ENCODE peak calls at places on chromosomes 7 and 10, in four cellular contexts. D is HepG2, T is HEK293T, U is K562. X is an unnamed sample.

GRCh38 chr10:78717200-78717599 is 351.6 kb upstream of the ZMIZ1 start:
- DNase-seq in D (no peak), T (no peak), U (no peak), X (no peak)

GRCh38 chr7:2929321-2930201 is 85.5 kb upstream of the GNA12 start:
- DNase-seq in D (no peak), T (no peak), U (no peak), X (peak; percentile 4)

GRCh38 chr7:130938661-130939060 is 204.7 kb upstream of the KLF14 start:
- DNase-seq in U (no peak), D (no peak), T (no peak), X (no peak)

GRCh38 chr7:71227126-71227525 is 95.2 kb downstream of the GALNT17 start:
- DNase-seq in D (no peak), U (no peak), T (no peak), X (no peak)

GRCh38 chr7:111159426-111159825 is 68.5 kb downstream of the LRRN3 start:
- DNase-seq in U (no peak), D (no peak), T (no peak), X (no peak)

GRCh38 chr10:48612241-48612943 is 7.5 kb upstream of the ARHGAP22 start:
- DNase-seq in T (no peak), D (no peak), U (no peak), X (no peak)

GRCh38 chr7:133044722-133045473 is 37.0 kb downstream of the CHCHD3 start:
- DNase-seq in U (no peak), T (no peak), D (no peak), X (peak; percentile 62)

GRCh38 chr10:123563581-123563855 is 102.6 kb upstream of the GPR26 start:
- DNase-seq in D (no peak), U (no peak), T (no peak), X (no peak)

GRCh38 chr10:118991326-118991725 is 38.2 kb upstream of the NANOS1 start:
- DNase-seq in D (no peak), T (no peak), U (no peak), X (no peak)

GRCh38 chr7:101162551-101163280 is 2.7 kb downstream of the VGF start:
- DNase-seq in U (peak; percentile 82), T (peak; percentile 61), D (no peak), X (peak; percentile 74)

GRCh38 chr7:134992626-134993179 is 6.4 kb downstream of the AGBL3 start:
- DNase-seq in T (no peak), D (no peak), U (no peak), X (no peak)

GRCh38 chr10:13163859-13164258 is 2.5 kb downstream of the MCM10 start:
- DNase-seq in D (no peak), U (no peak), T (no peak), X (no peak)

GRCh38 chr10:79468015-79468560 is 22.7 kb upstream of the ZCCHC24 start:
- DNase-seq in T (no peak), D (no peak), U (peak; percentile 56), X (no peak)

GRCh38 chr7:44324204-44325126 is 929 bp downstream of the CAMK2B start:
- DNase-seq in U (no peak), D (no peak), T (peak; percentile 17), X (no peak)

GRCh38 chr7:137898839-137899681 is 52.3 kb upstream of the DGKI start:
- DNase-seq in D (peak; percentile 58), U (peak; percentile 87), T (peak; percentile 86), X (peak; percentile 91)

GRCh38 chr10:132859084-132859855 is 73.3 kb upstream of the NKX6-2 start:
- DNase-seq in T (no peak), D (no peak), U (no peak), X (peak; percentile 6)

GRCh38 chr7:115825736-115826135 is 204.8 kb downstream of the TFEC start:
- DNase-seq in D (no peak), U (no peak), T (no peak), X (no peak)

GRCh38 chr10:26438534-26439269 is 561 bp downstream of the APBB1IP start:
- DNase-seq in U (no peak), D (no peak), T (no peak), X (peak; percentile 43)

GRCh38 chr10:25076501-25077197 is 60.2 kb downstream of the THNSL1 start:
- DNase-seq in U (no peak), T (no peak), D (no peak), X (no peak)

GRCh38 chr10:63611078-63611477 is 89.9 kb downstream of the REEP3 start:
- DNase-seq in U (no peak), D (no peak), T (no peak), X (no peak)

GRCh38 chr7:140857048-140857447 is 67.7 kb downstream of the BRAF start:
- DNase-seq in T (no peak), D (no peak), U (no peak), X (no peak)

GRCh38 chr7:22445871-22446270 is 54.1 kb downstream of the STEAP1B start:
- DNase-seq in T (no peak), D (no peak), U (no peak), X (no peak)
- TF ChIP-seq ELF4 in T (no peak), D (no peak), U (no peak), X (no peak)

GRCh38 chr7:32241636-32242035 is 171.4 kb upstream of the PDE1C start:
- DNase-seq in U (no peak), D (no peak), T (no peak), X (no peak)
- TF ChIP-seq ELF4 in U (no peak), D (no peak), T (no peak), X (no peak)

DNA sequence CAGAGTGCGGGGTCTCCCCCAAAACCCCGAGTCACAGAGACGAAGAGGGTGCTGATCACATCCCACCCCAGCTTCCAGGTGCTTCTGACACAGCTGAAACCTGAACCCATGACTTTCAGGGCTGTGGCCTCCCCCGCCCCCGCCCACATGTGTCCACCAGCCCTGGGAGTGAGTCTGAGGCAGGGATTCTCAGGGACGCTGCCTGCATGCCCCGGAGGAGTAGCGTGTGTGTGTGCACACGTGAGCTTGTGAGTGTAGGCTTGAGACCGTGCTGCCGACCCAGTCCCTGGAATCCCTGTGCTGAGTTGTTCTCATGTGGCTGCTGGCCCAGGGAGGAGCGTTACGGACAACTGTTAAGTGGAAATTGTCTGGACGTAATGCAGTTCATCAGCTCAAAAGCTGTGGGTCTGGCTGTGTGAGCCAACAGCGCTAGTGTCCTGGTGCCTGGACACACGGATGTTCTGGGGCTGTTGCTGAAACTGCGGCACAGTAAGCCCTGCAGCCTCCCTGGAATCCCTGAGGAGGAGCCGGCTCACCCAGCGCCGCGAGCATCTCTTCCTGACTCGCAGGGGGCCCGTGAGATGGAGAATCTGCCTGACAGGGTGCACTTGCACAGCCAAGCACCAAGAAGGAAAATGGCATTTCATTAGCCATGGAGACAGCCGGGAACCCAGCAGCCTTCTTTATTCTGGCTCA is 604.0 kb downstream of the PTPRN2 start:
- DNase-seq in D (no peak), T (no peak), U (no peak), X (no peak)
- TF ChIP-seq ELF4 in D (no peak), T (no peak), U (no peak), X (no peak)

DNA sequence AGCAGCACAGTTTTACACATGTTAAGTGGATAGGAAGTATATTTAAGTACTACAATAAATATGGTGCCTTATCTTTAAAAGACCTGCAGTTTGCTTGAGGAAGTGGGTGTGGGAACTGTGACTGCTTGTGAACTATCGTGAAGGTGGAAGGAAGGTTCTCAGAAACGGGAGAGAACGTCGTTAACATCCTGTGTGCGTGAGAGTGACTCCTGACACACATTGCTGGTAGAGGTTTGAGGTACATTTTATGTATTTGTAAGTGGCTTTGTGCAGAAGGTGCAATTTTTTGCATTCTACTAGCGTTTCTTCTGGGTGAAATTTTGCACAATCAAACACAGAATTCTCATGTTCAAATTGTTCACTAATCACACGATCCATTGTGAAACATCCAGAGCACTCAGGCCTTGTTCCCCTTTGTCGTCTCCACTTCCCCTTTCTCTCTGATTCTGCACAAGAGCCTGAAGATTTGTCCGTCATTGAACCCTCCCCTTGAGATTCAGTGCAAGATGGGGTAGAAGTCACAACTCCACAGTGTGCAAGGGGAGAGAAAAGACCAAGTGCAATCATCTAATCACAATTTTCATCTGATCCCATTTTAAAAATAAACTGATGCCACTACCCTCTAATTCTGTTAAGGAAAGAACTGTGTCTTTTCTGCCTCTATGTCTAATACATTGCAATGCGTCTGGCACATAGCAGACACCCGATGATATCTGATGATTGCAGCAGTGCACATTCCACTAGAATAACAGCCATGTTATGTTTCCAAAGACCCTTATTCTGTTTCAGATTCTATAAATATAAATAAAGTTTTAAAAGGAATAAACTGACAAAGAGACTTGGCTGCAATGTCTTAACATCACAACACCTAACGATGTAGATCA is 280.0 kb downstream of the NEBL start:
- DNase-seq in D (no peak), T (no peak), U (no peak), X (no peak)
- TF ChIP-seq ELF4 in D (no peak), T (no peak), U (no peak), X (no peak)